ENCODE peak calls at places on chromosomes 7 and 10, in six cellular contexts. One of them, this sample, is unnamed.

GRCh38 chr10:30160431-30160982 is 101.1 kb upstream of the JCAD start:
- DNase-seq in astrocyte of the hippocampus: peak
- DNase-seq in OCI-LY7: no peak
- DNase-seq in HuH-7.5: peak
- DNase-seq in DMS153: no peak
- DNase-seq in stimulated activated CD4-positive, alpha-beta T cell treated with anti-CD3 and anti-CD28 coated beads, Interleukin-1b, Interleukin-23, amount 100 ng/mL, for 4 hours: no peak
- DNase-seq in this sample: no peak

GRCh38 chr7:369476-369980 is 79.6 kb downstream of the FOXL3 start:
- DNase-seq in astrocyte of the hippocampus: no peak
- DNase-seq in OCI-LY7: no peak
- DNase-seq in HuH-7.5: no peak
- DNase-seq in DMS153: no peak
- DNase-seq in stimulated activated CD4-positive, alpha-beta T cell treated with anti-CD3 and anti-CD28 coated beads, Interleukin-1b, Interleukin-23, amount 100 ng/mL, for 4 hours: no peak
- DNase-seq in this sample: no peak

GRCh38 chr7:5532520-5533335 is 109.1 kb upstream of the TNRC18 start:
- DNase-seq in astrocyte of the hippocampus: no peak
- DNase-seq in OCI-LY7: peak
- DNase-seq in HuH-7.5: peak
- DNase-seq in DMS153: no peak
- DNase-seq in stimulated activated CD4-positive, alpha-beta T cell treated with anti-CD3 and anti-CD28 coated beads, Interleukin-1b, Interleukin-23, amount 100 ng/mL, for 4 hours: no peak
- DNase-seq in this sample: no peak

GRCh38 chr7:88881136-88881535 is 85.6 kb upstream of the TEX47 start:
- DNase-seq in astrocyte of the hippocampus: no peak
- DNase-seq in OCI-LY7: no peak
- DNase-seq in HuH-7.5: no peak
- DNase-seq in DMS153: no peak
- DNase-seq in stimulated activated CD4-positive, alpha-beta T cell treated with anti-CD3 and anti-CD28 coated beads, Interleukin-1b, Interleukin-23, amount 100 ng/mL, for 4 hours: no peak
- DNase-seq in this sample: no peak

GRCh38 chr7:48299580-48300169 is 128.4 kb downstream of the ABCA13 start:
- DNase-seq in astrocyte of the hippocampus: peak
- DNase-seq in OCI-LY7: peak
- DNase-seq in HuH-7.5: peak
- DNase-seq in DMS153: peak
- DNase-seq in stimulated activated CD4-positive, alpha-beta T cell treated with anti-CD3 and anti-CD28 coated beads, Interleukin-1b, Interleukin-23, amount 100 ng/mL, for 4 hours: no peak
- DNase-seq in this sample: peak

GRCh38 chr10:131849591-131850489 is 51.0 kb upstream of the PPP2R2D start:
- DNase-seq in astrocyte of the hippocampus: no peak
- DNase-seq in OCI-LY7: no peak
- DNase-seq in HuH-7.5: no peak
- DNase-seq in DMS153: no peak
- DNase-seq in stimulated activated CD4-positive, alpha-beta T cell treated with anti-CD3 and anti-CD28 coated beads, Interleukin-1b, Interleukin-23, amount 100 ng/mL, for 4 hours: no peak
- DNase-seq in this sample: no peak

GRCh38 chr7:141590666-141591065 is 39.5 kb downstream of the AGK start:
- DNase-seq in astrocyte of the hippocampus: no peak
- DNase-seq in OCI-LY7: no peak
- DNase-seq in HuH-7.5: no peak
- DNase-seq in DMS153: no peak
- DNase-seq in stimulated activated CD4-positive, alpha-beta T cell treated with anti-CD3 and anti-CD28 coated beads, Interleukin-1b, Interleukin-23, amount 100 ng/mL, for 4 hours: no peak
- DNase-seq in this sample: no peak

GRCh38 chr10:22597142-22597541 is 117.2 kb downstream of the PIP4K2A start:
- DNase-seq in astrocyte of the hippocampus: peak
- DNase-seq in OCI-LY7: peak
- DNase-seq in HuH-7.5: no peak
- DNase-seq in DMS153: no peak
- DNase-seq in stimulated activated CD4-positive, alpha-beta T cell treated with anti-CD3 and anti-CD28 coated beads, Interleukin-1b, Interleukin-23, amount 100 ng/mL, for 4 hours: no peak
- DNase-seq in this sample: no peak

GRCh38 chr10:70106958-70107791 is 25.4 kb downstream of the AIFM2 start:
- DNase-seq in astrocyte of the hippocampus: peak
- DNase-seq in OCI-LY7: peak
- DNase-seq in HuH-7.5: no peak
- DNase-seq in DMS153: no peak
- DNase-seq in stimulated activated CD4-positive, alpha-beta T cell treated with anti-CD3 and anti-CD28 coated beads, Interleukin-1b, Interleukin-23, amount 100 ng/mL, for 4 hours: no peak
- DNase-seq in this sample: no peak

GRCh38 chr7:17021205-17021604 is 139.4 kb upstream of the AGR3 start:
- DNase-seq in astrocyte of the hippocampus: peak
- DNase-seq in OCI-LY7: no peak
- DNase-seq in HuH-7.5: peak
- DNase-seq in DMS153: no peak
- DNase-seq in stimulated activated CD4-positive, alpha-beta T cell treated with anti-CD3 and anti-CD28 coated beads, Interleukin-1b, Interleukin-23, amount 100 ng/mL, for 4 hours: no peak
- DNase-seq in this sample: no peak

GRCh38 chr10:78991187-78991586 is 77.6 kb upstream of the ZMIZ1 start:
- DNase-seq in astrocyte of the hippocampus: no peak
- DNase-seq in OCI-LY7: no peak
- DNase-seq in HuH-7.5: no peak
- DNase-seq in DMS153: peak
- DNase-seq in stimulated activated CD4-positive, alpha-beta T cell treated with anti-CD3 and anti-CD28 coated beads, Interleukin-1b, Interleukin-23, amount 100 ng/mL, for 4 hours: no peak
- DNase-seq in this sample: no peak

GRCh38 chr7:4386190-4386589 is 295.9 kb upstream of the FOXK1 start:
- DNase-seq in astrocyte of the hippocampus: no peak
- DNase-seq in OCI-LY7: no peak
- DNase-seq in HuH-7.5: no peak
- DNase-seq in DMS153: peak
- DNase-seq in stimulated activated CD4-positive, alpha-beta T cell treated with anti-CD3 and anti-CD28 coated beads, Interleukin-1b, Interleukin-23, amount 100 ng/mL, for 4 hours: no peak
- DNase-seq in this sample: no peak

GRCh38 chr10:7872041-7872442 is 53.7 kb downstream of the TAF3 start:
- DNase-seq in astrocyte of the hippocampus: peak
- DNase-seq in OCI-LY7: peak
- DNase-seq in HuH-7.5: no peak
- DNase-seq in DMS153: no peak
- DNase-seq in stimulated activated CD4-positive, alpha-beta T cell treated with anti-CD3 and anti-CD28 coated beads, Interleukin-1b, Interleukin-23, amount 100 ng/mL, for 4 hours: no peak
- DNase-seq in this sample: no peak

GRCh38 chr10:88735661-88736060 is 24.2 kb upstream of the LIPN start:
- DNase-seq in astrocyte of the hippocampus: peak
- DNase-seq in OCI-LY7: no peak
- DNase-seq in HuH-7.5: no peak
- DNase-seq in DMS153: no peak
- DNase-seq in stimulated activated CD4-positive, alpha-beta T cell treated with anti-CD3 and anti-CD28 coated beads, Interleukin-1b, Interleukin-23, amount 100 ng/mL, for 4 hours: no peak
- DNase-seq in this sample: no peak

GRCh38 chr7:23603632-23604295 is 6.6 kb downstream of the CCDC126 start:
- DNase-seq in astrocyte of the hippocampus: no peak
- DNase-seq in OCI-LY7: no peak
- DNase-seq in HuH-7.5: no peak
- DNase-seq in DMS153: no peak
- DNase-seq in stimulated activated CD4-positive, alpha-beta T cell treated with anti-CD3 and anti-CD28 coated beads, Interleukin-1b, Interleukin-23, amount 100 ng/mL, for 4 hours: no peak
- DNase-seq in this sample: no peak

GRCh38 chr7:139783647-139784385 is 6.0 kb upstream of the HIPK2 start:
- DNase-seq in astrocyte of the hippocampus: no peak
- DNase-seq in OCI-LY7: no peak
- DNase-seq in HuH-7.5: no peak
- DNase-seq in DMS153: no peak
- DNase-seq in stimulated activated CD4-positive, alpha-beta T cell treated with anti-CD3 and anti-CD28 coated beads, Interleukin-1b, Interleukin-23, amount 100 ng/mL, for 4 hours: no peak
- DNase-seq in this sample: no peak

GRCh38 chr10:58152698-58153263 is 114.9 kb downstream of the IPMK start:
- DNase-seq in astrocyte of the hippocampus: peak
- DNase-seq in OCI-LY7: peak
- DNase-seq in HuH-7.5: no peak
- DNase-seq in DMS153: peak
- DNase-seq in stimulated activated CD4-positive, alpha-beta T cell treated with anti-CD3 and anti-CD28 coated beads, Interleukin-1b, Interleukin-23, amount 100 ng/mL, for 4 hours: no peak
- DNase-seq in this sample: peak

GRCh38 chr7:7212612-7213011 is 30.3 kb downstream of the C1GALT1 start:
- DNase-seq in astrocyte of the hippocampus: peak
- DNase-seq in OCI-LY7: no peak
- DNase-seq in HuH-7.5: no peak
- DNase-seq in DMS153: no peak
- DNase-seq in stimulated activated CD4-positive, alpha-beta T cell treated with anti-CD3 and anti-CD28 coated beads, Interleukin-1b, Interleukin-23, amount 100 ng/mL, for 4 hours: no peak
- DNase-seq in this sample: no peak

GRCh38 chr10:99329238-99329890 is at the start of gene CNNM1:
- DNase-seq in astrocyte of the hippocampus: peak
- DNase-seq in OCI-LY7: no peak
- DNase-seq in HuH-7.5: peak
- DNase-seq in DMS153: no peak
- DNase-seq in stimulated activated CD4-positive, alpha-beta T cell treated with anti-CD3 and anti-CD28 coated beads, Interleukin-1b, Interleukin-23, amount 100 ng/mL, for 4 hours: no peak
- DNase-seq in this sample: peak

This sample was measured in Jurkat, Clone E6-1.